ENCODE peak calls at places on chromosomes 16 and 17, in four cellular contexts. X, D, P and R are unnamed samples. For H3K9me1, the result is how much of the 10 kb centered on the place peaks cover.

GRCh38 chr16:64626771-64627170 is 495.1 kb downstream of the CDH11 start:
- DNase-seq in X (peak), D (no peak), P (no peak), R (no peak)

GRCh38 chr16:2163211-2163881 is 7.8 kb downstream of the TRAF7 start:
- DNase-seq in X (no peak), D (peak), P (no peak), R (no peak)

GRCh38 chr16:1414532-1415265 is at the start of gene UNKL:
- DNase-seq in X (peak), D (no peak), P (peak), R (peak)

GRCh38 chr16:84504420-84505248 is at the start of gene MEAK7:
- DNase-seq in X (peak), D (peak), P (peak), R (peak)

GRCh38 chr16:89202422-89203215 is 2.3 kb upstream of the SLC22A31 start:
- DNase-seq in X (no peak), D (no peak), P (no peak), R (no peak)

GRCh38 chr17:50371526-50371925 is 1.5 kb downstream of the MRPL27 start:
- DNase-seq in X (no peak), D (no peak), P (no peak), R (no peak)

GRCh38 chr16:64947651-64948050 is 174.2 kb downstream of the CDH11 start:
- DNase-seq in X (no peak), D (no peak), P (no peak), R (no peak)

GRCh38 chr16:23082161-23082788 is 67.0 kb downstream of the USP31 start:
- DNase-seq in X (no peak), D (no peak), P (no peak), R (no peak)

GRCh38 chr17:69592692-69593350 is 178.3 kb downstream of the MAP2K6 start:
- DNase-seq in X (peak), D (no peak), P (no peak), R (no peak)

GRCh38 chr16:78896280-78896679 is 704.3 kb downstream of the MAF start:
- DNase-seq in X (no peak), D (no peak), P (no peak), R (no peak)

GRCh38 chr17:75508122-75508719 is 7.1 kb downstream of the CASKIN2 start:
- DNase-seq in X (no peak), D (no peak), P (no peak), R (no peak)

GRCh38 chr16:17724242-17724898 is 253.6 kb upstream of the XYLT1 start:
- DNase-seq in X (peak), D (no peak), P (no peak), R (no peak)

GRCh38 chr17:12691173-12691572 is 25.5 kb downstream of the MYOCD start:
- DNase-seq in X (peak), D (no peak), P (no peak), R (no peak)

GRCh38 chr16:81442220-81442908 is 2.2 kb upstream of the CMIP start:
- DNase-seq in X (no peak), D (no peak), P (no peak), R (no peak)

GRCh38 chr16:86542756-86543750 is 12.0 kb downstream of the MTHFSD start:
- DNase-seq in X (no peak), D (no peak), P (no peak), R (no peak)

GRCh38 chr17:77738666-77739531 is 219.6 kb upstream of the TNRC6C start:
- DNase-seq in X (no peak), D (no peak), P (no peak), R (no peak)

GRCh38 chr16:1054660-1055556 is 17.6 kb upstream of the SSTR5 start:
- DNase-seq in X (peak), D (no peak), P (peak), R (peak)

GRCh38 chr17:67506966-67507365 is 129.9 kb downstream of the PITPNC1 start:
- DNase-seq in X (peak), D (peak), P (no peak), R (no peak)

GRCh38 chr17:57442914-57443571 is 186.7 kb downstream of the MSI2 start:
- DNase-seq in X (no peak), D (peak), P (peak), R (no peak)

GRCh38 chr16:50697881-50698767 is 4.7 kb downstream of the NOD2 start:
- DNase-seq in X (peak), D (no peak), P (peak), R (no peak)

GRCh38 chr16:31527617-31528287 is at the start of gene AHSP:
- DNase-seq in X (no peak), D (no peak), P (no peak), R (peak)

GRCh38 chr17:61208301-61209098 is 191.1 kb upstream of the TBX2 start:
- DNase-seq in X (peak), D (no peak), P (no peak), R (no peak)

GRCh38 chr17:21167303-21167702 is 40.5 kb downstream of the DHRS7B start:
- DNase-seq in X (peak), D (no peak), P (no peak), R (no peak)

GRCh38 chr17:33375783-33376182 is 82.7 kb upstream of the ASIC2 start:
- DNase-seq in X (no peak), D (no peak), P (no peak), R (no peak)

GRCh38 chr16:85781685-85782370 is 17.5 kb downstream of the EMC8 start:
- DNase-seq in X (peak), D (no peak), P (no peak), R (no peak)

GRCh38 chr17:73401911-73402310 is 90.1 kb upstream of the CDC42EP4 start:
- DNase-seq in X (peak), D (no peak), P (no peak), R (peak)

GRCh38 chr16:23803591-23804123 is 32.1 kb upstream of the PRKCB start:
- DNase-seq in X (peak), D (no peak), P (peak), R (peak)

GRCh38 chr17:17146791-17147406 is 59.2 kb downstream of the PLD6 start:
- DNase-seq in X (no peak), D (no peak), P (no peak), R (no peak)

GRCh38 chr17:4566785-4567184 is 6.4 kb upstream of the GGT6 start:
- DNase-seq in X (peak), D (no peak), P (peak), R (peak)

GRCh38 chr17:18122991-18123753 is 14.6 kb downstream of the MYO15A start:
- DNase-seq in X (no peak), D (no peak), P (no peak), R (no peak)

GRCh38 chr16:3919413-3919812 is 38.9 kb upstream of the CREBBP start:
- DNase-seq in X (no peak), D (no peak), P (no peak), R (no peak)
- H3K9me1 ChIP-seq in X (under half), D (under half), P (under half), R (under half)

GRCh38 chr17:27455914-27456680 is at the start of gene KSR1:
- DNase-seq in X (peak), D (no peak), P (peak), R (peak)
- H3K27ac ChIP-seq in X (peak), D (no peak), P (peak), R (peak)

DNA sequence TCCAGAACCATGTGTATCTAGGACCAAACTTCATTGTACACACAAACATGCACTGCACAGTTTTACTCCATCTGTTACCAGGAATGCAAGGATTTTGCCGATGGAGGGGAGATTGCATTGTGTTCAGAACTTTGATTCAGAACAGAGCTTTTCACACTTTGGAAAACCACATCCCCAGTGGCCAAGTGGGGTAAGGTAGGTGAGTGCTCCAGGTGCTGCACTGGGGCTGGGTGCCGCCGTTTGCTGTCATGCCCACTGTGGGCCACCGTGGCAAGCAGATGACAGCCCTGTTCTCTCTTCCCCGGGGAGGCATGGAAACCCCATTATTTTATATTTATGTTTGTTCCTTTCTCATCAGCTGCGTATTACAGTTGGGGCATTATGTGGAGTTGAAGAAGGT is 29.3 kb upstream of the JPH3 start:
- DNase-seq in X (no peak), D (no peak), P (no peak), R (no peak)
- H3K9me1 ChIP-seq in X (under half), D (under half), P (under half), R (under half)

DNA sequence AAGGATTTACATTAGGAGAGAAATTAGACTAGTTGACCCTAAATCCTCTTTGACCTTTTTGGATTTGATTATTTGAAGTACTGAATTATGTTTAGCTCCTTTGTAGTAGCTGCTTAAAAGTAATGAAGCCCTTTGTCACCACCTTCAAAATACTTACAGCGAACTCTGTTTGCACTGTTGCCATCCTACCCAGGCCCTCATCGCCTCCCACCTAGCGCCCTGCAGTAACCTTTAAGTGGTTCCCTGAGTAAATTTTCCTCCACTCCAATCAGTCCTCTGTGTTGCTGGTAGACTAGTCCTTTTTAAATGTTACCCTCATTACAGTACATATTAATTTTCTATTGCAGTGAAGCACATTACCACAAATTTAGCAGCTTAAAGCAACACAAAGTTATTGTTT is 25.9 kb downstream of the COX10 start:
- DNase-seq in X (no peak), D (no peak), P (no peak), R (no peak)
- H3K27ac ChIP-seq in X (no peak), D (no peak), P (no peak), R (no peak)

GRCh38 chr16:26016989-26017388 is 325.2 kb downstream of the HS3ST4 start:
- DNase-seq in X (no peak), D (no peak), P (no peak), R (no peak)

GRCh38 chr16:26019885-26020284 is 328.1 kb downstream of the HS3ST4 start:
- DNase-seq in X (no peak), D (no peak), P (no peak), R (no peak)

GRCh38 chr16:26012376-26012775 is 320.6 kb downstream of the HS3ST4 start:
- DNase-seq in X (no peak), D (no peak), P (no peak), R (no peak)

GRCh38 chr16:26019406-26019805 is 327.6 kb downstream of the HS3ST4 start:
- DNase-seq in X (no peak), D (no peak), P (no peak), R (no peak)

DNA sequence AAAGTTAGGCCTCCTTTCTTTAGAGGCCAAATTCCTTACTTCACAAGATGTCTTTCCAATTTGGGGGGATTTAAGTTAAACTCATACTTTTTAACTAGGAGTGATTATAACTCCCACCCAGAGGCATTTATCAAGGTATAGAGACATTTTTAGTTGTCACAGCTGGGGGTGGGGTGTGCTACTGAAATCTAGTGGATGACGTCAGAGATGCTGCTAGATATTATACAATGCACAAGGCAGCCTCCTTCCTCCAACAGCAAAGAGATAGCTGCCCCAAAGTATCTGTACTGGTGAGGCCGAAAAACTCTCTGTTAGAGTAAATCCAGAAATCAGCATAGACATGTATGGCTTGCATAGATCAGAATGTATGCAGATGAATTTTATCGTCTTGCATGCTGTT is 324.0 kb downstream of the HS3ST4 start:
- DNase-seq in X (no peak), D (no peak), P (no peak), R (no peak)
- H3K9me1 ChIP-seq in X (under half), D (under half), P (under half), R (under half)

DNA sequence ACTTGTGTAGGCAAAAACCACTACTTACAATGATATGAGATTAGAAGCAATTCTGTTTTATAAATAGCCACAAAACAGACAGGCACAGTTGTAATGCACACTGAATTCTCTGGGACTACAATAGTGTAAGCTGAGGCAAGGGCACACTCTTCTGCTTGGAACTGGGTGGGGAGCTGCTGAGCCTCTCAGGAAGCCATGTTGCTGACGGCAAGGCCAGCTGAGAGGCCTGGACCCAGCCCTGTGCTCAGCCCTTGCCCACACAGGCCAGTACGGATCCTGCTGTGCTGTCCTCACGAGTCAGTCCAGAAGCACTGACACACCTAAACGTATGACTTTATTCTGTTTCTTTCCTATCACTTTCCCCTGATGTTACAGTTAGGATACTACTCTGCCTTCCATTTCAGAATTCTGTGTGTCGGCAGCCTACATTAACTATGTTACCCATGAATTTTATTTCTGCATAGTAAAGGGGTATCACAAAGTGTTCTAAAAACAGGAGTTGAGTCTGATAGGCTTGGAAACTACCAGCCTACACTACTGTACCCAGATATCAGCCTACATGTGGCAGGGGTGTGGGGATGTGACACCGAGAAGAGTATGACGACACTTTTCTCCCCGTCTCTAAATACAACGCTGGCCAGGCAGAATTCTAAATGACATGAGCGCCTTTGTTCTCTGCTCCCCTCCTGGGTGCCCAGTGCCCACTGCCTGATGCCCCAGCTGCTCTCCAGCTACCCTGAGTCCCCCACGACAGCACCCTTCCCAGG is 41.1 kb upstream of the FAAP100 start:
- DNase-seq in X (no peak), D (no peak), P (no peak), R (no peak)
- H3K27ac ChIP-seq in X (no peak), D (no peak), P (no peak), R (no peak)